ENCODE peak calls at places on chromosome 12, in five cellular contexts. S is stimulated activated CD8-positive, alpha-beta memory T cell treated with anti-CD3 and anti-CD28 coated beads, Interleukin-4, amount 100 ng/mL, for 4 hours; O is PC-9; Q is PC-3; H is amniotic stem cell. G is an unnamed sample.

GRCh38 chr12:2753536-2753935 is 41.2 kb upstream of the FKBP4 start:
- DNase-seq in S (no peak), O (no peak), Q (no peak), H (no peak), G (no peak)

GRCh38 chr12:83664650-83665049 is 977.9 kb downstream of the TMTC2 start:
- DNase-seq in S (no peak), O (no peak), Q (no peak), H (no peak), G (no peak)

GRCh38 chr12:15984963-15985362 is 73.8 kb downstream of the DERA start:
- DNase-seq in S (no peak), O (no peak), Q (no peak), H (no peak), G (no peak)

GRCh38 chr12:116164976-116165425 is 112.5 kb downstream of the MED13L start:
- DNase-seq in S (no peak), O (no peak), Q (peak; percentile 89), H (no peak), G (no peak)

GRCh38 chr12:109291531-109292341 is 17.3 kb downstream of the FOXN4 start:
- DNase-seq in S (no peak), O (peak; percentile 63), Q (no peak), H (no peak), G (no peak)

GRCh38 chr12:104748356-104748755 is 209.7 kb downstream of the SLC41A2 start:
- DNase-seq in S (no peak), O (no peak), Q (no peak), H (no peak), G (no peak)

GRCh38 chr12:80837342-80837978 is 100.3 kb downstream of the LIN7A start:
- DNase-seq in S (no peak), O (peak; percentile 14), Q (peak; percentile 51), H (peak; percentile 25), G (peak; percentile 56)

GRCh38 chr12:18872770-18873169 is 134.9 kb downstream of the CAPZA3 start:
- DNase-seq in S (no peak), O (no peak), Q (no peak), H (no peak), G (no peak)

GRCh38 chr12:64746663-64747062 is 12.5 kb downstream of the GNS start:
- DNase-seq in S (no peak), O (no peak), Q (peak; percentile 47), H (no peak), G (peak; percentile 36)

G was measured in SW 1271.